ENCODE peak calls at places on chromosomes 16 and 17, in six cellular contexts. J is lower leg skin, G is colonic mucosa, L is progenitor cell of endocrine pancreas, S is body of pancreas, I is cardiac muscle cell. C is an unnamed sample.

GRCh38 chr16:81137012-81137335 is 40.8 kb upstream of the GCSH start:
- DNase-seq in J (no peak), S (no peak), L (no peak), G (no peak), I (peak; percentile 22), C (no peak)

GRCh38 chr16:2362218-2362617 is 21.7 kb upstream of the ABCA3 start:
- DNase-seq in J (no peak), I (no peak), L (no peak), S (no peak), G (no peak), C (no peak)

GRCh38 chr17:62597920-62598319 is 29.6 kb upstream of the MRC2 start:
- DNase-seq in G (no peak), J (peak; percentile 59), I (no peak), S (no peak), L (no peak), C (no peak)

GRCh38 chr16:11418506-11418905 is 73.2 kb downstream of the RMI2 start:
- DNase-seq in J (no peak), S (no peak), I (no peak), L (no peak), G (no peak), C (no peak)

GRCh38 chr17:28338056-28338768 is 2.7 kb downstream of the TNFAIP1 start:
- DNase-seq in L (no peak), I (no peak), G (no peak), J (no peak), S (no peak), C (no peak)

GRCh38 chr16:75304521-75305363 is 53.3 kb upstream of the BCAR1 start:
- DNase-seq in J (peak; percentile 62), G (peak; percentile 73), S (peak; percentile 83), L (no peak), I (peak; percentile 22), C (no peak)

GRCh38 chr16:85615852-85616607 is 2.9 kb downstream of the GSE1 start:
- DNase-seq in L (peak; percentile 74), G (peak; percentile 78), J (peak; percentile 76), I (peak; percentile 87), S (peak; percentile 76), C (peak; percentile 93)

GRCh38 chr16:83215417-83216001 is 588.7 kb downstream of the CDH13 start:
- DNase-seq in L (peak; percentile 55), G (peak; percentile 62), J (no peak), I (peak; percentile 34), S (peak; percentile 36), C (peak; percentile 81)

GRCh38 chr16:22035094-22035675 is 27.3 kb downstream of the MOSMO start:
- DNase-seq in J (no peak), I (peak; percentile 38), L (no peak), S (no peak), G (no peak), C (no peak)

GRCh38 chr17:78771758-78772382 is 10.2 kb downstream of the CYTH1 start:
- DNase-seq in G (no peak), J (no peak), S (no peak), L (no peak), I (no peak), C (no peak)

GRCh38 chr16:85735225-85735722 is 15.6 kb downstream of the C16orf74 start:
- DNase-seq in J (no peak), S (no peak), I (no peak), G (no peak), L (no peak), C (no peak)

GRCh38 chr16:14486520-14487303 is 143.3 kb downstream of the PARN start:
- DNase-seq in L (peak; percentile 37), I (peak; percentile 75), S (peak; percentile 93), G (peak; percentile 88), J (peak; percentile 91), C (no peak)

GRCh38 chr16:88403794-88404581 is 21.2 kb downstream of the ZNF469 start:
- DNase-seq in G (no peak), I (no peak), S (no peak), J (no peak), L (no peak), C (no peak)

DNA sequence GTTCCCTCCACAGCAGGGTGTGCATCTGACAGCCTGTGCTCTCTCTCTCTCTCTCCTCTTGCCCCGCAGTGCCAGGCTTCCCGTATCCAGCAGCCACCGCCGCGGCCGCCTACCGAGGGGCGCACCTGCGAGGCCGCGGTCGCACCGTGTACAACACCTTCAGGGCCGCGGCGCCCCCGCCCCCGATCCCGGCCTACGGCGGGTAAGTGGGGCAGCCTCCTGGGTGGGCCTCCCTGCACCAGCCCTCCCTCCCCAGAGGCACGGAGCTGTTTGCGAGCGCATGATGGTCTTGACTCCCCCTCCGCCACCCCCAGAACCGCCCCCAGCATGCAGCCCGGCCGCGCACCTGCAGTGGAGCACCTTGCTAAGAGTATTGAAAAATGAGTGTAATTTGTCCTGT is 321.1 kb downstream of the RBFOX1 start:
- DNase-seq in L (no peak), J (no peak), S (no peak), G (no peak), I (no peak), C (no peak)
- TF ChIP-seq CTCF in L (no peak), J (no peak), S (no peak), G (no peak), I (no peak), C (no peak)

GRCh38 chr17:29379084-29379811 is 10.9 kb upstream of the TAOK1 start:
- DNase-seq in J (peak; percentile 32), L (no peak), I (no peak), S (no peak), G (peak; percentile 37), C (no peak)
- TF ChIP-seq CTCF in J (no peak), L (no peak), I (no peak), S (no peak), G (no peak), C (no peak)

DNA sequence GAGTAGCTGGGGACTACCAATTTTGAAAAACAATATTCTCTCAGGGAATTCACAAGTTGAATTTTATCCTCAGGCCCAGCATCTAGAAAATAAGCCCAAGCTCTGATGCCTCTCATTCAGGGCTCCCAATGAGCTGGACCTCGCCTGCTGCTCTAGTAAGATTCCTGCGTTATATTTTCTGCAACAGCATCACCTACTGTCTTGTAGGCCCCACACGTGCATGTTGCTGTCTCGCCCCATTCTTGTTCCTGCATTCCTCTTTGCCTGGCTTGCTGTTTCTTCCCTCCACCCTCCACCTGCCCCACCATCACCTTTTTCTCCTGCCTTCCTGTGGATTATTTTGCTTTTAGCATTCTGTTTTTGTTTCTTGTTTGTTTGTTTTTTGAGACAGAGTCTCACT is 8.3 kb upstream of the ST6GALNAC2 start:
- DNase-seq in J (no peak), S (no peak), L (no peak), I (no peak), G (no peak), C (no peak)
- TF ChIP-seq CTCF in J (no peak), S (no peak), L (no peak), I (no peak), G (no peak), C (no peak)

DNA sequence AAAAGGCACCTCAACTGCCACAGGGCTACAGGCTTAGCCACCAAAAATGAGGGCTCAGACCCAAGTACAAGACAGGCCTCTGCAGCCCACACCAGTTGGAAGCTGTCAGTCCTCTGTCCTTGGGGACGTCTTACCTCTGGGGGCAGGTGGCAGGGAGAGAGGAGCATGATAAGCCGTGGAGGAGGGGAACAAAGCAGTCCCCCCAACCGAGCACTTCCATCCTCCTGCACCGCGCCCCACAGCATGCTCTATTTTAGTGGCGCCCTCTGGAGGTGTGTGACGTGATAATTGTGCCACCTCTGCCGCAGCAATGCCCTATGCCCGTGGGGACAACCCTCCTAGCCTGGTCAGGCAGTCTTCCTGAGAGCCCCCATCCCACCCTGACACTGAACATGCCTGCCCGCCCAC is 13.6 kb downstream of the G6PC3 start:
- DNase-seq in J (no peak), G (peak; percentile 41), I (no peak), L (no peak), S (no peak), C (peak; percentile 48)
- TF ChIP-seq CTCF in J (no peak), G (no peak), I (peak; percentile 27), L (peak; percentile 42), S (no peak), C (peak; percentile 45)

DNA sequence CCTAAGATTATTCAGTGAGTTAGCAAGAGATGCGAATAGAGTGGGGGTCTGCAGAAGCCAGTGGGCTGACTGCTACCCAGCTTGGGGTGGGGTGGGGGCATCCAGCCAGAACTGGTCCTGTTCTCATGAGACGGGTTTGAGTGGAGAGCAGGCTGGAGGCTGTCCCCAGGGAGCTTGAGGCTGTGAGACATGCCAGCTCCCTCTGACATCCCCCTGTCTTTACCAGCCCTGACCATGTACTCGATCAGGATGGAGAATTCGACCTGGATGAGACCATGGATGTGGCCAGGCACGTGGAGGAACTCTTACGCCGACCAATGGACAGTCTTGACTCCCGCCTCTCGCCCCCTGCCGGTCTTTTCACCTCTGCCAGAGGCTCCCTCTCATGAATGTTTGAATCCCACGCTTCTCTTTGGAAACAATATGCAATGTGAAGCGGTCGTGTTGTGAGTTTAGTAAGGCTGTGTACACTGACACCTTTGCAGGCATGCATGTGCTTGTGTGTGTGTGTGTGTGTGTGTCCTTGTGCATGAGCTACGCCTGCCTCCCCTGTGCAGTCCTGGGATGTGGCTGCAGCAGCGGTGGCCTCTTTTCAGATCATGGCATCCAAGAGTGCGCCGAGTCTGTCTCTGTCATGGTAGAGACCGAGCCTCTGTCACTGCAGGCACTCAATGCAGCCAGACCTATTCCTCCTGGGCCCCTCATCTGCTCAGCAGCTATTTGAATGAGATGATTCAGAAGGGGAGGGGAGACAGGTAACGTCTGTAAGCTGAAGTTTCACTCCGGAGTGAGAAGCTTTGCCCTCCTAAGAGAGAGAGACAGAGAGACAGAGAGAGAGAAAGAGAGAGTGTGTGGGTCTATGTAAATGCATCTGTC is 22.2 kb downstream of the STAT5A start:
- DNase-seq in I (no peak), G (no peak), J (no peak), L (no peak), S (no peak), C (no peak)
- TF ChIP-seq CTCF in I (peak; percentile 18), G (no peak), J (no peak), L (no peak), S (no peak), C (no peak)

GRCh38 chr17:82917656-82918345 is 78.0 kb upstream of the ZNF750 start:
- DNase-seq in I (peak; percentile 30), J (no peak), S (no peak), G (peak; percentile 44), L (no peak), C (peak; percentile 67)
- TF ChIP-seq CTCF in I (peak; percentile 58), J (no peak), S (peak; percentile 41), G (no peak), L (peak; percentile 44), C (peak; percentile 59)

GRCh38 chr16:54633943-54634362 is 296.7 kb upstream of the IRX5 start:
- DNase-seq in S (no peak), L (no peak), J (no peak), I (peak; percentile 44), G (no peak), C (peak; percentile 28)
- TF ChIP-seq CTCF in S (no peak), L (peak; percentile 52), J (no peak), I (peak; percentile 50), G (no peak), C (peak; percentile 62)

GRCh38 chr17:17889922-17890321 is 53.1 kb upstream of the SREBF1 start:
- DNase-seq in L (no peak), J (no peak), I (no peak), S (no peak), G (no peak), C (no peak)

GRCh38 chr17:17888821-17889220 is 52.0 kb upstream of the SREBF1 start:
- DNase-seq in S (no peak), J (no peak), I (no peak), L (no peak), G (no peak), C (no peak)

GRCh38 chr17:17892009-17892408 is 55.2 kb upstream of the SREBF1 start:
- DNase-seq in L (no peak), I (no peak), G (no peak), J (no peak), S (no peak), C (no peak)

GRCh38 chr17:17892731-17893130 is 55.9 kb upstream of the SREBF1 start:
- DNase-seq in L (no peak), S (no peak), J (no peak), I (no peak), G (no peak), C (no peak)

GRCh38 chr17:17890773-17891759 is 54.3 kb upstream of the SREBF1 start:
- DNase-seq in L (peak; percentile 39), I (peak; percentile 77), J (no peak), S (peak; percentile 39), G (peak; percentile 51), C (peak; percentile 67)
- TF ChIP-seq CTCF in L (peak; percentile 70), I (peak; percentile 88), J (no peak), S (peak; percentile 68), G (peak; percentile 69), C (peak; percentile 66)

C was measured in endothelial cell.